ENCODE peak calls at places on chromosomes 5 and 9, in seven cellular contexts. O is body of pancreas; T is fibroblast of the aortic adventitia; G is stimulated activated CD4-positive, alpha-beta T cell treated with anti-CD3 and anti-CD28 coated beads, Interleukin-4, amount 100 ng/mL, for 48 hours; C is NCI-H2107; P is Right ventricle myocardium superior; E is activated T-cell treated with anti-CD3 and anti-CD28 coated beads for 1 hour. J is an unnamed sample.
A peak's percentile ranks its signal among the peaks of the same experiment; 100 is the strongest.

GRCh38 chr5:144487207-144487606 is 316.5 kb downstream of the KCTD16 start:
- DNase-seq in O (no peak), E (no peak), T (no peak), C (no peak), G (no peak), P (no peak), J (no peak)

GRCh38 chr9:121138973-121139372 is 62.7 kb downstream of the RAB14 start:
- DNase-seq in T (no peak), G (no peak), O (no peak), P (no peak), C (no peak), E (no peak), J (no peak)

GRCh38 chr5:1685076-1685475 is 114.6 kb downstream of the MRPL36 start:
- DNase-seq in P (no peak), E (no peak), O (no peak), T (no peak), C (no peak), G (no peak), J (no peak)

GRCh38 chr9:95433096-95433852 is 83.5 kb downstream of the PTCH1 start:
- DNase-seq in G (no peak), E (no peak), T (no peak), C (no peak), P (no peak), O (no peak), J (no peak)

GRCh38 chr9:137482094-137482781 is 23.1 kb upstream of the NSMF start:
- DNase-seq in O (peak; percentile 64), E (no peak), C (no peak), G (no peak), T (peak; percentile 56), P (peak; percentile 67), J (peak; percentile 49)

GRCh38 chr9:104232781-104233341 is 138.8 kb downstream of the SMC2 start:
- DNase-seq in O (no peak), C (no peak), E (no peak), P (no peak), T (peak; percentile 94), G (no peak), J (no peak)

GRCh38 chr9:124622882-124623281 is 115.7 kb upstream of the NR5A1 start:
- DNase-seq in E (no peak), P (no peak), G (no peak), O (no peak), T (no peak), C (no peak), J (no peak)

GRCh38 chr5:52801329-52801728 is 13.6 kb downstream of the ITGA1 start:
- DNase-seq in G (no peak), P (no peak), C (no peak), T (no peak), E (no peak), O (no peak), J (no peak)

GRCh38 chr9:71744754-71745521 is 23.4 kb downstream of the CEMIP2 start:
- DNase-seq in G (no peak), E (no peak), C (no peak), T (no peak), P (no peak), O (no peak), J (no peak)

GRCh38 chr5:59813761-59814562 is 79.6 kb downstream of the PDE4D start:
- DNase-seq in T (peak; percentile 75), G (no peak), C (no peak), P (no peak), O (peak; percentile 58), E (no peak), J (peak; percentile 37)

GRCh38 chr5:150590979-150591411 is 49.5 kb upstream of the SYNPO start:
- DNase-seq in O (no peak), G (no peak), T (no peak), E (no peak), P (peak; percentile 75), C (no peak), J (no peak)

GRCh38 chr5:150656191-150657132 is 4.6 kb upstream of the MYOZ3 start:
- DNase-seq in E (peak; percentile 74), O (peak; percentile 69), T (peak; percentile 54), P (peak; percentile 85), G (peak; percentile 53), C (peak; percentile 31), J (peak; percentile 54)

GRCh38 chr9:81431662-81432061 is 257.7 kb downstream of the TLE1 start:
- DNase-seq in T (peak; percentile 61), G (no peak), P (no peak), C (no peak), O (no peak), E (no peak), J (no peak)

GRCh38 chr9:90925581-90926257 is 124.1 kb downstream of the SYK start:
- DNase-seq in T (peak; percentile 79), G (no peak), P (no peak), C (no peak), E (no peak), O (no peak), J (no peak)

GRCh38 chr5:63820557-63820956 is 141.7 kb downstream of the HTR1A start:
- DNase-seq in G (no peak), C (no peak), O (peak; percentile 80), E (no peak), T (no peak), P (no peak), J (peak; percentile 81)

GRCh38 chr5:6302099-6302498 is 76.2 kb downstream of the MED10 start:
- DNase-seq in T (no peak), G (no peak), O (no peak), C (no peak), E (no peak), P (no peak), J (no peak)

GRCh38 chr9:137068539-137069507 is 1.5 kb downstream of the SAPCD2 start:
- DNase-seq in C (no peak), T (no peak), E (no peak), O (no peak), G (no peak), P (peak; percentile 40), J (no peak)

GRCh38 chr9:124032247-124032646 is 20.7 kb downstream of the LHX2 start:
- DNase-seq in T (no peak), C (no peak), P (no peak), O (no peak), E (no peak), G (no peak), J (no peak)

GRCh38 chr9:119963798-119964372 is 594.6 kb upstream of the BRINP1 start:
- DNase-seq in T (peak; percentile 77), G (no peak), O (peak; percentile 13), E (no peak), P (no peak), C (peak; percentile 38), J (no peak)

GRCh38 chr9:112348993-112349333 is 15.5 kb upstream of the PTBP3 start:
- DNase-seq in C (no peak), G (no peak), T (no peak), O (no peak), E (no peak), P (no peak), J (no peak)

GRCh38 chr5:168312606-168313297 is 21.3 kb downstream of the WWC1 start:
- DNase-seq in T (no peak), E (no peak), C (no peak), P (no peak), G (no peak), O (no peak), J (no peak)

GRCh38 chr5:16304846-16305245 is 125.3 kb upstream of the MARCHF11 start:
- DNase-seq in G (no peak), P (no peak), O (no peak), T (no peak), E (no peak), C (no peak), J (no peak)

GRCh38 chr5:91140657-91141056 is 242.5 kb downstream of the ARRDC3 start:
- DNase-seq in T (no peak), P (no peak), O (no peak), E (no peak), C (no peak), G (no peak), J (no peak)